ENCODE peak calls at places on chromosome 2, in four cellular contexts. E is cardiac fibroblast, B is germinal center, G is T1000. Z is an unnamed sample.

GRCh38 chr2:240626531-240627300 is 1.4 kb downstream of the GPR35 start:
- DNase-seq in G (no peak), E (no peak), B (peak; percentile 40), Z (peak; percentile 48)

GRCh38 chr2:19579466-19579865 is 221.0 kb upstream of the OSR1 start:
- DNase-seq in B (no peak), E (peak; percentile 8), G (no peak), Z (no peak)

GRCh38 chr2:162022290-162022945 is 51.6 kb downstream of the DPP4 start:
- DNase-seq in E (peak; percentile 26), G (no peak), B (no peak), Z (no peak)

GRCh38 chr2:146661494-146662096 is 1183.2 kb upstream of the ACVR2A start:
- DNase-seq in B (peak; percentile 2), E (peak; percentile 70), G (no peak), Z (no peak)

GRCh38 chr2:182259629-182260150 is 167.1 kb downstream of the PDE1A start:
- DNase-seq in G (no peak), E (peak; percentile 77), B (no peak), Z (no peak)

GRCh38 chr2:7845332-7845731 is 836.5 kb upstream of the ID2 start:
- DNase-seq in E (peak; percentile 81), G (peak; percentile 5), B (no peak), Z (no peak)

GRCh38 chr2:231911381-231911780 is 14.8 kb downstream of the NPPC start:
- DNase-seq in E (no peak), G (no peak), B (no peak), Z (no peak)

GRCh38 chr2:199456383-199457146 is 1.2 kb downstream of the SATB2 start:
- DNase-seq in E (peak; percentile 23), B (no peak), G (no peak), Z (no peak)

GRCh38 chr2:66428986-66429612 is 5.8 kb upstream of the MEIS1 start:
- DNase-seq in B (no peak), G (no peak), E (peak; percentile 79), Z (no peak)

GRCh38 chr2:120765031-120765910 is 29.6 kb downstream of the GLI2 start:
- DNase-seq in G (no peak), B (no peak), E (peak; percentile 65), Z (no peak)

GRCh38 chr2:182266909-182267308 is 159.9 kb downstream of the PDE1A start:
- DNase-seq in G (no peak), E (no peak), B (no peak), Z (no peak)

GRCh38 chr2:147531299-147531698 is 313.5 kb upstream of the ACVR2A start:
- DNase-seq in B (no peak), G (no peak), E (no peak), Z (no peak)

GRCh38 chr2:216911008-216911407 is 51.1 kb upstream of the TNP1 start:
- DNase-seq in B (no peak), E (no peak), G (no peak), Z (no peak)

GRCh38 chr2:241219030-241219382 is 30.5 kb downstream of the ANO7 start:
- DNase-seq in G (no peak), B (no peak), E (no peak), Z (no peak)